ENCODE peak calls at places on chromosomes 11 and 22, in ten cellular contexts. H is choroid plexus epithelial cell, R is astrocyte, K is caudate nucleus, C is SK-N-SH, V is ELR, D is brain pericyte, X is pons, N is memory B cell, Z is brain microvascular endothelial cell. O is an unnamed sample.

GRCh38 chr22:40415531-40416266 is 45.3 kb downstream of the SGSM3 start:
- DNase-seq in N (no peak), X (no peak), D (no peak), C (no peak), K (no peak), V (no peak), H (peak), Z (no peak), R (no peak), O (no peak)

GRCh38 chr11:11148104-11148509 is 204.9 kb downstream of the CSNK2A3 start:
- DNase-seq in X (peak), H (peak), K (peak), D (no peak), C (no peak), R (peak), N (no peak), V (peak), Z (peak), O (peak)

GRCh38 chr11:96324912-96325311 is 18.1 kb downstream of the MAML2 start:
- DNase-seq in R (peak), V (peak), X (no peak), H (peak), K (no peak), D (no peak), N (no peak), C (no peak), Z (peak), O (no peak)

GRCh38 chr11:71066311-71066710 is 186.1 kb downstream of the SHANK2 start:
- DNase-seq in D (no peak), R (no peak), K (no peak), N (no peak), C (no peak), Z (no peak), H (no peak), V (no peak), X (no peak), O (no peak)

GRCh38 chr11:116413861-116414260 is 358.9 kb downstream of the BUD13 start:
- DNase-seq in R (no peak), D (no peak), V (no peak), K (no peak), Z (no peak), X (no peak), C (no peak), N (no peak), H (no peak), O (no peak)

GRCh38 chr11:102599642-102600261 is 25.4 kb downstream of the MMP20 start:
- DNase-seq in Z (peak), K (no peak), C (no peak), X (no peak), V (peak), N (no peak), R (peak), D (peak), H (peak), O (no peak)

GRCh38 chr11:75929706-75930105 is 114.7 kb downstream of the UVRAG start:
- DNase-seq in K (no peak), R (no peak), V (no peak), D (no peak), N (no peak), C (no peak), Z (no peak), H (no peak), X (no peak), O (no peak)

GRCh38 chr22:17570851-17571631 is 7.7 kb downstream of the SLC25A18 start:
- DNase-seq in V (peak), X (peak), H (peak), N (no peak), C (no peak), K (peak), D (no peak), R (peak), Z (peak), O (peak)

GRCh38 chr11:129895126-129896041 is at the start of gene NFRKB:
- DNase-seq in X (peak), C (peak), V (peak), N (peak), D (peak), Z (peak), H (peak), K (peak), R (peak), O (peak)

GRCh38 chr11:80163011-80163410 is 722.2 kb upstream of the TENM4 start:
- DNase-seq in V (peak), X (no peak), D (no peak), N (no peak), Z (peak), R (peak), H (peak), K (no peak), C (no peak), O (no peak)

GRCh38 chr22:27669798-27670599 is 131.6 kb downstream of the MN1 start:
- DNase-seq in C (no peak), Z (no peak), N (no peak), X (no peak), D (no peak), V (peak), R (no peak), H (peak), K (no peak), O (peak)

GRCh38 chr11:29334781-29335140 is 682.1 kb downstream of the KCNA4 start:
- DNase-seq in V (no peak), N (no peak), C (no peak), K (no peak), D (no peak), X (no peak), R (no peak), H (no peak), Z (no peak), O (no peak)

GRCh38 chr11:72642815-72643511 is 31.3 kb downstream of the PDE2A start:
- DNase-seq in K (no peak), N (peak), V (peak), Z (no peak), R (peak), H (peak), D (no peak), X (no peak), C (peak), O (peak)

GRCh38 chr22:37552560-37553163 is 7.6 kb upstream of the CDC42EP1 start:
- DNase-seq in C (peak), N (no peak), K (no peak), V (peak), Z (no peak), R (peak), X (no peak), H (no peak), D (no peak), O (peak)

GRCh38 chr11:64754124-64754918 is 5.5 kb downstream of the PYGM start:
- DNase-seq in D (no peak), N (no peak), C (no peak), X (no peak), V (no peak), K (no peak), Z (no peak), R (no peak), H (no peak), O (no peak)

GRCh38 chr11:13862845-13863392 is 99.6 kb upstream of the SPON1 start:
- DNase-seq in C (no peak), R (no peak), H (no peak), D (no peak), V (no peak), X (no peak), N (no peak), K (no peak), Z (no peak), O (no peak)

GRCh38 chr11:12150831-12151382 is 40.5 kb downstream of the MICAL2 start:
- DNase-seq in Z (no peak), R (peak), V (peak), C (no peak), H (peak), K (no peak), N (no peak), X (no peak), D (no peak), O (no peak)

GRCh38 chr22:40414838-40415505 is 44.6 kb downstream of the SGSM3 start:
- DNase-seq in H (no peak), D (no peak), N (no peak), V (no peak), K (no peak), R (no peak), Z (no peak), X (no peak), C (peak), O (no peak)

GRCh38 chr11:117145393-117145761 is 1.3 kb downstream of the PAFAH1B2 start:
- DNase-seq in H (peak), D (no peak), Z (peak), K (no peak), V (peak), N (no peak), X (peak), R (peak), C (peak), O (no peak)

GRCh38 chr11:44711113-44711512 is 15.6 kb upstream of the TSPAN18 start:
- DNase-seq in D (no peak), R (no peak), C (peak), V (no peak), X (no peak), Z (no peak), N (no peak), K (no peak), H (no peak), O (no peak)

GRCh38 chr11:77402218-77402556 is 71.7 kb downstream of the PAK1 start:
- DNase-seq in D (no peak), Z (no peak), X (no peak), N (no peak), C (no peak), V (no peak), H (no peak), R (no peak), K (no peak), O (no peak)

GRCh38 chr22:33210129-33210784 is 152.1 kb upstream of the SYN3 start:
- DNase-seq in D (no peak), Z (peak), R (no peak), C (peak), N (peak), H (peak), X (peak), V (peak), K (no peak), O (peak)

GRCh38 chr11:60345489-60345888 is 18.4 kb downstream of the MS4A6E start:
- DNase-seq in R (no peak), K (no peak), N (no peak), V (peak), H (peak), X (no peak), D (no peak), Z (peak), C (no peak), O (peak)

O was measured in body of pancreas.